ENCODE peak calls at places on chromosomes 7 and 10, in four cellular contexts. W is heart left ventricle, I is cardiac muscle cell, Q is endothelial cell of umbilical vein. D is an unnamed sample.

GRCh38 chr10:118423800-118424479 is 81.8 kb upstream of the FAM204A start:
- DNase-seq in I (peak; percentile 86), W (peak; percentile 49), Q (peak; percentile 75), D (peak; percentile 73)

GRCh38 chr10:119686465-119687191 is 35.4 kb downstream of the BAG3 start:
- DNase-seq in I (peak; percentile 87), W (peak; percentile 78), Q (peak; percentile 94), D (peak; percentile 98)

GRCh38 chr7:37510043-37510634 is 61.5 kb upstream of the ELMO1 start:
- DNase-seq in I (peak; percentile 31), W (no peak), Q (peak; percentile 46), D (no peak)

GRCh38 chr10:69292449-69292848 is 14.2 kb downstream of the HK1 start:
- DNase-seq in W (no peak), I (no peak), Q (no peak), D (no peak)

GRCh38 chr10:16996530-16996964 is 133.1 kb downstream of the CUBN start:
- DNase-seq in I (no peak), Q (peak; percentile 96), W (no peak), D (no peak)

GRCh38 chr10:127547997-127548396 is 1.1 kb upstream of the NPS start:
- DNase-seq in Q (no peak), W (no peak), I (no peak), D (no peak)

GRCh38 chr10:122062831-122063674 is 74.1 kb downstream of the TACC2 start:
- DNase-seq in Q (peak; percentile 90), W (peak; percentile 86), I (peak; percentile 49), D (peak; percentile 87)

GRCh38 chr10:34769941-34770340 is 45.2 kb downstream of the PARD3 start:
- DNase-seq in Q (peak; percentile 44), I (no peak), W (no peak), D (no peak)

GRCh38 chr10:48467669-48468068 is 137.2 kb downstream of the ARHGAP22 start:
- DNase-seq in Q (no peak), I (no peak), W (no peak), D (no peak)

GRCh38 chr10:26486985-26487850 is 49.1 kb downstream of the APBB1IP start:
- DNase-seq in W (peak; percentile 12), Q (no peak), I (no peak), D (peak; percentile 59)

GRCh38 chr7:112790651-112790973 is 419 bp upstream of the TMEM168 start:
- DNase-seq in W (no peak), I (no peak), Q (no peak), D (no peak)

GRCh38 chr7:105934577-105935185 is 28.4 kb upstream of the CDHR3 start:
- DNase-seq in Q (no peak), I (peak; percentile 72), W (no peak), D (no peak)

GRCh38 chr10:123967626-123968243 is 76.1 kb upstream of the CPXM2 start:
- DNase-seq in I (peak; percentile 83), Q (peak; percentile 57), W (peak; percentile 58), D (peak; percentile 17)

GRCh38 chr10:61896854-61897661 is 4.4 kb upstream of the ARID5B start:
- DNase-seq in Q (peak; percentile 59), W (peak; percentile 48), I (peak; percentile 78), D (peak; percentile 56)

GRCh38 chr10:94343159-94343558 is 19.6 kb downstream of the NOC3L start:
- DNase-seq in Q (no peak), I (no peak), W (no peak), D (no peak)

GRCh38 chr7:108012499-108013430 is 9.8 kb upstream of the LAMB1 start:
- DNase-seq in Q (peak; percentile 49), I (peak; percentile 47), W (no peak), D (no peak)

GRCh38 chr10:78640981-78641646 is 427.7 kb upstream of the ZMIZ1 start:
- DNase-seq in I (no peak), Q (no peak), W (no peak), D (no peak)

GRCh38 chr7:49483142-49483541 is 290.3 kb upstream of the VWC2 start:
- DNase-seq in I (peak; percentile 16), W (peak; percentile 10), Q (no peak), D (no peak)
- TF ChIP-seq CTCF in I (no peak), W (peak; percentile 25), Q (no peak), D (peak; percentile 29)

DNA sequence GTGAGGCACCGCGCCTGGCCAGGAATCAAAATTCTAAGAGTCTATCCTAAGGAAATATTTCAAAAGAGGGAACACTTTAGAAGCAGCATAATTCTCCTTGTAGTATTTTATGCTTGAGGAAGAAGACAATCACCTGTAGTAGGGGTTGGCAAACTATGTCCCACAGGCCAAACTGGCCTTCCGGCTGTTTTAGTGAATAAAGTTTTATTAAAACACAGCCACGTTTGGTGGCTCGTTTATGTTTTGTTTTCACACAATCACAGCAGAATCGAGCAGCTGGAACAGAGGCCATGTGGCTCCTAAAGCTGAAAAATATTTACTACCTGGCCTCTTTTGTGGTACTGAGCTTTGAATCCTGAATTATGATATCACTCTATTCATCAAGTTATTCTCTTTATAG is 131.7 kb upstream of the TNS3 start:
- DNase-seq in I (no peak), W (no peak), Q (no peak), D (no peak)
- H3K4me1 ChIP-seq in I (no peaks in the 10 kb centered on the region), W (no peaks in the 10 kb centered on the region), Q (no peaks in the 10 kb centered on the region), D (no peaks in the 10 kb centered on the region)

GRCh38 chr10:113953505-113954272 is 90.0 kb upstream of the ADRB1 start:
- DNase-seq in Q (no peak), W (no peak), I (no peak), D (no peak)
- TF ChIP-seq CTCF in Q (no peak), W (no peak), I (peak; percentile 34), D (peak; percentile 54)

GRCh38 chr10:88833156-88833555 is 18.5 kb downstream of the ANKRD22 start:
- DNase-seq in W (no peak), Q (no peak), I (no peak), D (no peak)

GRCh38 chr10:88835910-88836221 is 15.8 kb downstream of the ANKRD22 start:
- DNase-seq in Q (no peak), I (no peak), W (no peak), D (no peak)

GRCh38 chr10:88832376-88832775 is 19.3 kb downstream of the ANKRD22 start:
- DNase-seq in I (no peak), Q (no peak), W (no peak), D (no peak)

GRCh38 chr10:88833722-88834121 is 17.9 kb downstream of the ANKRD22 start:
- DNase-seq in Q (no peak), W (no peak), I (no peak), D (no peak)

DNA sequence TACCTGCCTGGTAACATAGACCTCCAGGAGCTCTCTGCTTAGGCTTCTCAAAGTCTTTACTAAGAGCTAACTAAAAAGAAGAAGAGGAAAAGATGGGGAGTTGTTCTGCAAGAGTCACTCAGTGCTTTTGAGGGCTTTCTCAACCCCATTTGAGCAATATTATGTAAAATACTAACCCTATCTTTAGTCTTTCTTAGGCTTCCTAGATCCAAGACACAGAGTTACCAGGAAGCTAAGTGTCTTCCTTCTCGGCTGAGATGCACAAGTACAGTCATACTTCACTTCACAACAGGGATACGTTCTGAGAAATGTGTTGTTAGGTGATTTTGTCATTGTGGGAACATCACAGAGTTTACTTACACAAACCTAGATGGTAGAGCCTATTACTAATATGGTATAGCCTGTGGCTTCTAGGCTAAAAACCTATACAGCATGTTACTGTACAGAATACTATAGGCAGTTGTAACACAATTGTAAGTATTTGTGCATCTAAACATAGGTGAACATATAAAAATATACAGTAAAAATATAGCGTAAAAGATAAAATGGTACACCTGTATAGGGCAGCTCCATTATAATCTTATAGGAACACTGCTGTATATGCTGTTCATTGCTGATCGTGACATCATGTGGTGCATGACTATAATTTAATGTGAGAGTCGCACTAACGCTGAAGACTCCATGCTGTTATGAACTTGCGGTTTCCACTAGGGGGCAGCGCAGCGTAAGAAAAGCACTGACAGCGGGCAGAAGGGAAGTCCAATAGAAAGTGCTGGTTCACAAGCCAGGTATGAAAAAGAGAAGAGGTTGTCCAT is 16.3 kb downstream of the ANKRD22 start:
- DNase-seq in Q (peak; percentile 85), W (peak; percentile 81), I (peak; percentile 83), D (peak; percentile 76)
- H3K4me1 ChIP-seq in Q (no peaks in the 10 kb centered on the region), W (no peaks in the 10 kb centered on the region), I (no peaks in the 10 kb centered on the region), D (peaks cover 5% of the 10 kb centered on the region)

D was measured in foreskin keratinocyte.